ENCODE peak calls at places on chromosomes 13 and 19, in five cellular contexts. One of them, this sample, is unnamed.

GRCh38 chr19:46497773-46498172 is 2.1 kb upstream of the PNMA8B start:
- DNase-seq in tibial nerve: no peak
- DNase-seq in fibroblast of lung: peak; percentile 21
- DNase-seq in CD8-positive, alpha-beta memory T cell: no peak
- DNase-seq in ovary: no peak
- DNase-seq in this sample: no peak

GRCh38 chr19:39858541-39858940 is 12.4 kb upstream of the FBL start:
- DNase-seq in tibial nerve: no peak
- DNase-seq in fibroblast of lung: peak; percentile 14
- DNase-seq in CD8-positive, alpha-beta memory T cell: no peak
- DNase-seq in ovary: no peak
- DNase-seq in this sample: no peak

GRCh38 chr19:19530423-19530804 is 1.7 kb downstream of the YJEFN3 start:
- DNase-seq in tibial nerve: no peak
- DNase-seq in fibroblast of lung: no peak
- DNase-seq in CD8-positive, alpha-beta memory T cell: no peak
- DNase-seq in ovary: no peak
- DNase-seq in this sample: no peak

GRCh38 chr19:42421591-42422031 is 5.6 kb downstream of the LIPE start:
- DNase-seq in tibial nerve: no peak
- DNase-seq in fibroblast of lung: no peak
- DNase-seq in CD8-positive, alpha-beta memory T cell: no peak
- DNase-seq in ovary: no peak
- DNase-seq in this sample: peak; percentile 54

GRCh38 chr13:111347438-111347837 is 27.0 kb downstream of the TEX29 start:
- DNase-seq in tibial nerve: no peak
- DNase-seq in fibroblast of lung: no peak
- DNase-seq in CD8-positive, alpha-beta memory T cell: no peak
- DNase-seq in ovary: no peak
- DNase-seq in this sample: no peak

GRCh38 chr19:42198676-42199439 is 18.6 kb downstream of the DEDD2 start:
- DNase-seq in tibial nerve: no peak
- DNase-seq in fibroblast of lung: no peak
- DNase-seq in CD8-positive, alpha-beta memory T cell: peak; percentile 73
- DNase-seq in ovary: no peak
- DNase-seq in this sample: no peak

GRCh38 chr19:13417054-13417453 is 89.2 kb downstream of the CACNA1A start:
- DNase-seq in tibial nerve: no peak
- DNase-seq in fibroblast of lung: no peak
- DNase-seq in CD8-positive, alpha-beta memory T cell: no peak
- DNase-seq in ovary: no peak
- DNase-seq in this sample: no peak

GRCh38 chr19:58518261-58519086 is 1.1 kb downstream of the ZBTB45 start:
- DNase-seq in tibial nerve: no peak
- DNase-seq in fibroblast of lung: no peak
- DNase-seq in CD8-positive, alpha-beta memory T cell: no peak
- DNase-seq in ovary: no peak
- DNase-seq in this sample: peak; percentile 27

GRCh38 chr19:41426952-41427646 is at the start of gene B3GNT8:
- DNase-seq in tibial nerve: peak; percentile 82
- DNase-seq in fibroblast of lung: peak; percentile 59
- DNase-seq in CD8-positive, alpha-beta memory T cell: peak; percentile 29
- DNase-seq in ovary: peak; percentile 83
- DNase-seq in this sample: peak; percentile 77

DNA sequence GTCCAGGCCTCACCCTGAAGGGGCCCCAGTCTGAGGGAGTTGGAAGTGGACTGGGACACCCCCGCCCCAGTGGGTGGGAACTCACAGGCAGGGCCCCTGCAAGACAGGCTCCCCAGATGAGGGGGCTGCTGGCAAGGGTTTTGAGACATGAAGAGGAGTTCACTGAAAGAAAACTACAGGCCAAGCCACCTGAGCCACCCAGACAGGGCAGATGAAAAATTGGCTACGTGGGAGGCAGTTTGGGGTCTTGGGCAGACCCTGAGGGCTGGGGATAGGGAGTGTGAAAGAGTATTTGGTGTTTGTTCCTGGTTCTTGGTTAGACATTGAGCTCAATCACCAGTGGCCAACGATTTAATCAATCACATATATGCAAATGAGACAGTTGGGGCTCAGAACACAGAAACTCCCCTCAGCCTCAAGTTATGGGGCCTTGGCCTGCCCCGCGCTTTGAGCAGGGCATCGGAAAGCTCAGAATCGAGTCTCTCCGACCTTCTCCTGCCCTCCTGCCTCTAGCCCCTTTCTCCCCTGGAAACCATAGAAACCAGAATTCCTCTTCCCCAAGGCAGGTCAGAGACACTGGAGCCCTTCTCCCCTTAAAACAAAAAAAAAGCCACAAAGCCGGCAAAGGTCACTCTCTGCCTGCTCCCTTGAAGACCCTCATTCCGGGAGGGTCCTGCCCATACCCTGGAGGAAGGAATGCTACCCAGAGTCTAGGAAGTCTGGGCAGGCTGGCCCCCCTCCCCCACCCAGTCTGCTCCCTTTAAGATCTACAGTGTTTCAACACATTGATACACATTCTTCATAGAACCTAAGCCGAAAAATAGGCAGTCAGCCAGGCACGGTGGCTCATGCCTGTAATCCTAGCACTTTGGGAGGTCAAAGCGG is 1.3 kb upstream of the ISYNA1 start:
- DNase-seq in tibial nerve: no peak
- DNase-seq in fibroblast of lung: peak; percentile 57
- DNase-seq in CD8-positive, alpha-beta memory T cell: no peak
- DNase-seq in ovary: peak; percentile 71
- DNase-seq in this sample: no peak
- H3K27ac ChIP-seq in tibial nerve: peak overlapping the region; percentile 85
- H3K27ac ChIP-seq in fibroblast of lung: no peak overlapping the region
- H3K27ac ChIP-seq in CD8-positive, alpha-beta memory T cell: peak overlapping the region; percentile 67
- H3K27ac ChIP-seq in ovary: peak overlapping the region; percentile 53
- H3K27ac ChIP-seq in this sample: peak overlapping the region; percentile 79

GRCh38 chr13:41144576-41144975 is 12.0 kb upstream of the KBTBD6 start:
- DNase-seq in tibial nerve: no peak
- DNase-seq in fibroblast of lung: no peak
- DNase-seq in CD8-positive, alpha-beta memory T cell: no peak
- DNase-seq in ovary: no peak
- DNase-seq in this sample: no peak
- H3K27ac ChIP-seq in tibial nerve: no peak overlapping the region
- H3K27ac ChIP-seq in fibroblast of lung: peak overlapping the region; percentile 56
- H3K27ac ChIP-seq in CD8-positive, alpha-beta memory T cell: no peak overlapping the region
- H3K27ac ChIP-seq in ovary: no peak overlapping the region
- H3K27ac ChIP-seq in this sample: no peak overlapping the region

DNA sequence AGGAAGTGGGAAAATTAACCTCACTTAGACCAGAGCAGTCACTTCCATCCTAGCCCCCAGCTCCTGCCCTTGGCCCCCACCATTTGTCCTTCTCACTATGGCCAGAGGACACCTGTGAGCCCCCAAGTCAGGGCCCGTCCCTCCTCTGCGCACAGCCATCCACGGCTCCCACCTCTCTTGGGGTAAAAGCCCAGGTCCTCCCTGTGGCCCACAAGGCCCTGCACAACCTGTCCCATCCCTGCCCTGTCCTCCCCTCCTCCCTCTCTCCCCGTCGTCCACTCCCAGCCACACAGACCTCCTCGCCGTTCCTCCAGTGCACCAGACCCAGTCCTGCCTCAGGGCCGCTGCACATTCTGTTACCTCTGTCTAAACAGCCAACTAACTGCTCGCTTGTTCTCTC is 53.9 kb downstream of the SMIM24 start:
- DNase-seq in tibial nerve: no peak
- DNase-seq in fibroblast of lung: no peak
- DNase-seq in CD8-positive, alpha-beta memory T cell: no peak
- DNase-seq in ovary: no peak
- DNase-seq in this sample: no peak
- H3K27ac ChIP-seq in tibial nerve: peak overlapping the region; percentile 85
- H3K27ac ChIP-seq in fibroblast of lung: no peak overlapping the region
- H3K27ac ChIP-seq in CD8-positive, alpha-beta memory T cell: no peak overlapping the region
- H3K27ac ChIP-seq in ovary: no peak overlapping the region
- H3K27ac ChIP-seq in this sample: no peak overlapping the region

GRCh38 chr19:33796164-33797100 is at the start of gene KCTD15:
- DNase-seq in tibial nerve: no peak
- DNase-seq in fibroblast of lung: peak; percentile 59
- DNase-seq in CD8-positive, alpha-beta memory T cell: no peak
- DNase-seq in ovary: peak; percentile 73
- DNase-seq in this sample: peak; percentile 44

GRCh38 chr19:33799507-33799906 is 2.8 kb downstream of the KCTD15 start:
- DNase-seq in tibial nerve: no peak
- DNase-seq in fibroblast of lung: no peak
- DNase-seq in CD8-positive, alpha-beta memory T cell: no peak
- DNase-seq in ovary: no peak
- DNase-seq in this sample: no peak

GRCh38 chr19:33800012-33800680 is 3.5 kb downstream of the KCTD15 start:
- DNase-seq in tibial nerve: no peak
- DNase-seq in fibroblast of lung: no peak
- DNase-seq in CD8-positive, alpha-beta memory T cell: no peak
- DNase-seq in ovary: no peak
- DNase-seq in this sample: no peak

GRCh38 chr19:33797821-33798633 is 1.4 kb downstream of the KCTD15 start:
- DNase-seq in tibial nerve: no peak
- DNase-seq in fibroblast of lung: peak; percentile 58
- DNase-seq in CD8-positive, alpha-beta memory T cell: no peak
- DNase-seq in ovary: peak; percentile 75
- DNase-seq in this sample: peak; percentile 62

DNA sequence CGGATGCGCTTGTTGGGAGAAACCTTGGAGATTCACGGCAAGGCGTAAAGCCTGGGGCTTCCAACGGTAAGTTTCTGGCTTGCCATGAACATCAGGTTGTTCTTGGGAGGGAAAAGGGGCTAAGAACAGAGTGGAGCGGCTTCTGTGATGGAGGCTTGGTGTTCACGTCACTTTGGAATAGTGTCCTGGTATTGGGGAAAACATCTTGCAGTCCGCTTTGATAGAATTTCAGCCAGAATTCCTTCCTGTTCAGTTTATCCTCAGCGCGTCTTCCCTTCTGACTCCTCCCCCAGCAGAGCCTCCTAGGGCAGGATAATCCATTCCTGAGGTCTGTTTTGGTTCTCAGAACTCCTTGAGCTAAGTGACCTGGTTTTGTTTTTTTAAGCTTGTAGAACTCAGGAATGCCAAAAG is 2.0 kb downstream of the KCTD15 start:
- DNase-seq in tibial nerve: no peak
- DNase-seq in fibroblast of lung: peak; percentile 57
- DNase-seq in CD8-positive, alpha-beta memory T cell: no peak
- DNase-seq in ovary: no peak
- DNase-seq in this sample: no peak
- H3K27ac ChIP-seq in tibial nerve: peak overlapping the region; percentile 95
- H3K27ac ChIP-seq in fibroblast of lung: no peak overlapping the region
- H3K27ac ChIP-seq in CD8-positive, alpha-beta memory T cell: no peak overlapping the region
- H3K27ac ChIP-seq in ovary: peak overlapping the region; percentile 73
- H3K27ac ChIP-seq in this sample: peak overlapping the region; percentile 70

DNA sequence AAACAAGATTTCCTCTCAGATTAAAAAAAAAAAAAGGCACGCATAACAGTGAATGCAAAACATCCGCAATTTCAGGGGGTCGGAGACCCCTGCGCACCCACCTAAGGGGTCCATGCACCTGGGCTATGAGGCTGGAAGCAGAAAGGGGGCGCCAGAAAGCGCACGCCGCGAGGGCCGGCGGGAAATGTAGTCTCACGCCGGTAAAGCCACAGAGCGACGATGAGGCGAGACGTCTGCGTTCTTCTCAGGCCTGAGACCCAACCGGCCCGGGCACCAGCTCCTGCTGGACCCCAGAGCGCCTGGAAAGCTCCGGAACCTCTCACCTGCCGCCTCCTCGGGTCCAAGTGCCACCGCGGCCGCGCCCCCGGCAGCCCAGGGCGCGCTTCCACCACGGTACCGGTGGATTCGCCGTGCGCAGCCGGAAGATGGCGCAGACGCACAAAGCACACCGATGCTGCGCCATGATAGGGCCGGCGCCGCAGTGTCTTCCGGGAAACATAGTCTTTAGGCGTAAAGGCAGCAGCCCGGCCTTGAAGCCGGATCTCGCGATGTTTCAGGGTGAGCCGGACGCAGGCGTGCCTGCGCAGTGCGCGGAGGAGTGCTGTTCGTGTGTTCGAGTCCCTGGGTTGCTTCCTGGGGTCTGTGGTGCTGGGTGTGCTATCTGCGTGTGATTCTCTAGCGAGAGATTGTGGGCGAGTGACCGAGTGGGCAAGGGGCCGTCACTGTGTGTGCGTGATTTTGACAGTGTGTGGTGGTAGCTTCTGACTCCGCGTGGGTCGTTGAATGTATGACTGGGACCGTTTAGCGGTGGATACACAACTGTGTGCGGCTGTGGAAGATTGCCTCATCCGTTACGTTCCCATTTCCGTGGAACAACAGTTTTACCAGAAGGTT is at the start of gene ZNF582:
- DNase-seq in tibial nerve: peak; percentile 88
- DNase-seq in fibroblast of lung: peak; percentile 96
- DNase-seq in CD8-positive, alpha-beta memory T cell: peak; percentile 84
- DNase-seq in ovary: peak; percentile 97
- DNase-seq in this sample: peak; percentile 96
- H3K27ac ChIP-seq in tibial nerve: peak within 1 kb of the TSS; percentile 99
- H3K27ac ChIP-seq in fibroblast of lung: peak within 1 kb of the TSS; percentile 51
- H3K27ac ChIP-seq in CD8-positive, alpha-beta memory T cell: peak within 1 kb of the TSS; percentile 95
- H3K27ac ChIP-seq in ovary: peak within 1 kb of the TSS; percentile 84
- H3K27ac ChIP-seq in this sample: peak within 1 kb of the TSS; percentile 72

GRCh38 chr19:12295191-12295590 is 508 bp upstream of the ZNF44 start:
- DNase-seq in tibial nerve: no peak
- DNase-seq in fibroblast of lung: no peak
- DNase-seq in CD8-positive, alpha-beta memory T cell: no peak
- DNase-seq in ovary: no peak
- DNase-seq in this sample: no peak
- H3K27ac ChIP-seq in tibial nerve: peak overlapping the region; percentile 96
- H3K27ac ChIP-seq in fibroblast of lung: peak overlapping the region; percentile 92
- H3K27ac ChIP-seq in CD8-positive, alpha-beta memory T cell: no peak overlapping the region
- H3K27ac ChIP-seq in ovary: no peak overlapping the region
- H3K27ac ChIP-seq in this sample: peak overlapping the region; percentile 98

This sample was measured in pancreas.